ENCODE peak calls at places on chromosomes 16 and 17, in four cellular contexts. H is neuronal stem cell, E is GM23248, R is fibroblast of lung. U is an unnamed sample.

GRCh38 chr17:47982645-47983440 is 11.9 kb downstream of the CDK5RAP3 start:
- DNase-seq in H (no peak), E (no peak), R (no peak), U (peak; percentile 37)

GRCh38 chr16:52603015-52603414 is 56.1 kb upstream of the TOX3 start:
- DNase-seq in H (no peak), E (no peak), R (no peak), U (no peak)

GRCh38 chr17:78185981-78186688 is 717 bp downstream of the TK1 start:
- DNase-seq in H (no peak), E (peak; percentile 54), R (no peak), U (no peak)

GRCh38 chr17:43020030-43020621 is 2.1 kb downstream of the VAT1 start:
- DNase-seq in H (no peak), E (no peak), R (no peak), U (peak; percentile 63)

GRCh38 chr16:49588729-49589384 is 215.3 kb downstream of the C16orf78 start:
- DNase-seq in H (no peak), E (no peak), R (peak; percentile 44), U (no peak)

GRCh38 chr17:61352771-61353170 is 46.9 kb upstream of the TBX2 start:
- DNase-seq in H (no peak), E (no peak), R (no peak), U (no peak)

GRCh38 chr16:29784901-29785500 is 5.5 kb upstream of the KIF22 start:
- DNase-seq in H (peak; percentile 48), E (peak; percentile 86), R (peak; percentile 53), U (peak; percentile 76)

GRCh38 chr17:67833946-67834631 is 8.8 kb downstream of the BPTF start:
- DNase-seq in H (no peak), E (no peak), R (no peak), U (no peak)

GRCh38 chr17:82858376-82859126 is 18.7 kb upstream of the ZNF750 start:
- DNase-seq in H (no peak), E (no peak), R (no peak), U (no peak)

GRCh38 chr16:77594798-77595625 is 127.3 kb upstream of the NUDT7 start:
- DNase-seq in H (no peak), E (no peak), R (no peak), U (peak; percentile 73)

DNA sequence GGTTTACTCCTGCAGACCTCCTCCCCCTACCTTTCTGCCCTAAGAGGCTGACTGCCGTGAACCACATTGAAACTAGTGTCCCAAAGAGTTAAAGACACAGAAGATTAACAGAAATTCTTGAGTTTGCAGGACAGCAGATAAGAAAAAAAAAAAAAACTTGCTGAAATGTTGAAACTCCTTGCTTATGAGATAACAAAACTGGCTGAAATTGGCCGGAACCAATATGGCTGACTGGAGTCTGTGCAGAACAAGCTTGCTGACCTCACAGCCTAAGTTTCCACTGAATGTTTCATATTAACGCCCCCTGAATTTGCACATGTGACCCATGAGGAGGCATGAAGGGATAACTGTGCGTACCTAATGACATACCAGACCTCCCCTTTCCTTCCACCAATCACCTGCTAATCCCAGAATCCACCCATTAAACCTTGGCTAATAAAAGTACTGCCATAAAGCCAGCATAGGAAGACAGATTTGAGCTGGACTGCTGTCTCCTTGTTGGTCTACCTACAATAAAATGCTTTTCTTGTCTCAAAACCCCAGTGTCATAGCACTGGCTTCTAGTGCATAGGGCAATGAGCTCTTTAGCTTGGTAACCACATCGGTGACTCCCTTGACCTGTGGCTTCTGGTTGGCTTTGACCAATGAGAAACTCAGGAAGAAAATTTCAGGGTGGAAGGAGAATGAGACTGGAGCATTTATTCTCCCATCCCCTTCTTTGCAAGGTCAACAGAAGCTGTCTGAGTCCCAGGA is 80.1 kb downstream of the PMP22 start:
- DNase-seq in H (no peak), E (no peak), R (no peak), U (no peak)
- H3K4me2 ChIP-seq in H (no peak overlapping the region), E (peak overlapping the region; percentile 6), R (no peak overlapping the region), U (no peak overlapping the region)

DNA sequence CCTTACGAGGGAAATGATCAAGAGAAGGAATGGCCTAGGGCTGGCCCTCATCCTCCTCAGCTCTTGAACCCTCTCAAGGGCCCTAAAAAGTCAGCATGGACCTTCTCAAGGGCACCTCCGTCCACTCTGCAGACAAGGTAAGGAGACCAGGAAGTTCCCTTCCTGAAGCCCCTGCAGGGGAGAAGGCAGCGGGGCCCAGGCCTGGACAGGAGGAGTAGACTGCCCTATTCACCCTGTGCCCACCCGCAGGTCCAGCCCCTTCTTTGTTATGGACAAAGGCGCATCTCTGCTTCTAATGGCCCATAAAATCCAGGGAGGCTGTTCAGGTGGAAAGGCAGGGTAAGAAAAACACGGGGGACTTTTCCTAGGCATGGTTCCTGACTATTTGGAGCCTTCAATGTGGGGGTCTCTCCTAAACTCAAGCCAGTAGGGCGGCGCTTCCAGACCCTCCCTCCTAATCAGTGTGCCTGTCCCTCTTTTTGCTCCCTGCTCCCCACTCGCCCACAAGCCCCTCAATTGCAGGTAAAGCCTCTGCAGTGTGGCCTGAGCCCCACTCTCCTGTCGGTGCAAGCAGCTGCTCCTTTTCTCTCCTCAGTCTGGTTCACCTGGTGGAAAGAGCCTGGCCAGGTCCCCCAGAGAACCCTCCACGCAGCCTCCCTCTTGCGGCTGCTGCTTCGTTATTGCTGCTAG is 28.2 kb downstream of the AXIN2 start:
- DNase-seq in H (no peak), E (no peak), R (no peak), U (no peak)
- H3K4me2 ChIP-seq in H (no peak overlapping the region), E (no peak overlapping the region), R (no peak overlapping the region), U (no peak overlapping the region)

GRCh38 chr16:89194340-89195311 is 5.7 kb downstream of the SLC22A31 start:
- DNase-seq in H (no peak), E (no peak), R (no peak), U (no peak)

GRCh38 chr16:89193021-89193575 is 7.2 kb downstream of the SLC22A31 start:
- DNase-seq in H (no peak), E (peak; percentile 72), R (no peak), U (peak; percentile 79)

GRCh38 chr16:89195521-89196171 is 4.7 kb downstream of the SLC22A31 start:
- DNase-seq in H (no peak), E (no peak), R (no peak), U (no peak)

GRCh38 chr16:89191901-89192184 is 8.5 kb downstream of the SLC22A31 start:
- DNase-seq in H (no peak), E (no peak), R (no peak), U (no peak)

GRCh38 chr16:89193576-89194293 is 6.6 kb downstream of the SLC22A31 start:
- DNase-seq in H (no peak), E (no peak), R (no peak), U (no peak)
- H3K4me2 ChIP-seq in H (no peak overlapping the region), E (no peak overlapping the region), R (no peak overlapping the region), U (no peak overlapping the region)

DNA sequence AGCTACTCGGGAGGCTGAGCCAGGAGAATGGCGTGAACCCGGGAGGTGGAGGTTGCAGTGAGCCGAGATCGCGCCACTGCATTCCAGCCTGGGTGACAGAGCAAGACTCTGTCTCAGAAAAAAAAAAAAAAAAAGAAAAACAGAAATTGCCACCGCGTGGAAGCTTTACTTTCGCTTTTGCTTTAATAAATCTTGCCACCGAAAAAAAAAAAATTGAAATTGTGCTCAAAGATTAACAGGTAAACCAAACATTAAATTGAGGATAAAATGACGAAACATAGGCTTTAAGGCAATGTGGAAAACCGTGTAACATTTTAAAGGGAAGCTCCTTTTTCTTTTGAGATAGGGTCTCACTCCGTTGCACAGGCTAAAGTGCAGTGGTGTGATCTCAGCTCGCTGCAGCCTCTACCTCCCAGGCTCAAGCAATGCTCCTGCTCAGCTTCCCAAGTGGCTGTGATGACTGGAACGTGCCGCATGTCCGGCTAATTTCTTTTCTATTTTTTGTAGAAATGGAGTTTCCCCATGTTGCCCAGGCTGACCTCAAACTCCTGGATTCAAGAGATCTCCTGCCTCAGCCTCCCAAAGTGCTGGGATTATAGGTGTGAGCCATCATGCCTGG is 40.1 kb downstream of the ZNF276 start:
- DNase-seq in H (no peak), E (no peak), R (no peak), U (no peak)
- H3K4me2 ChIP-seq in H (no peak overlapping the region), E (no peak overlapping the region), R (no peak overlapping the region), U (no peak overlapping the region)

GRCh38 chr17:8142158-8142886 is 9.9 kb downstream of the PER1 start:
- DNase-seq in H (no peak), E (no peak), R (no peak), U (no peak)
- H3K4me2 ChIP-seq in H (no peak overlapping the region), E (no peak overlapping the region), R (no peak overlapping the region), U (no peak overlapping the region)

U was measured in endothelial cell of umbilical vein.